ENCODE peak calls at places on chromosomes 12 and 14, in ten cellular contexts. Z, P, W, M, E, J, B, G, C and O are unnamed samples.

GRCh38 chr12:94033767-94034166 is 114.6 kb upstream of the PLXNC1 start:
- DNase-seq in Z (no peak), P (no peak), W (no peak), M (no peak), E (no peak), J (no peak), B (no peak), G (no peak), C (no peak), O (no peak)

GRCh38 chr12:115963030-115963480 is 314.4 kb downstream of the MED13L start:
- DNase-seq in Z (no peak), P (no peak), W (no peak), M (no peak), E (no peak), J (peak), B (no peak), G (no peak), C (no peak), O (no peak)

GRCh38 chr14:102125546-102125945 is 14.2 kb upstream of the WDR20 start:
- DNase-seq in Z (no peak), P (no peak), W (no peak), M (no peak), E (peak), J (no peak), B (no peak), G (no peak), C (no peak), O (no peak)

GRCh38 chr14:57712698-57713097 is 153.2 kb downstream of the SLC35F4 start:
- DNase-seq in Z (no peak), P (no peak), W (no peak), M (no peak), E (no peak), J (no peak), B (no peak), G (no peak), C (no peak), O (no peak)

GRCh38 chr14:70027785-70028428 is 148.7 kb downstream of the SMOC1 start:
- DNase-seq in Z (peak), P (peak), W (no peak), M (peak), E (peak), J (peak), B (peak), G (peak), C (peak), O (peak)

GRCh38 chr14:47674148-47674545 is 1.3 kb downstream of the MDGA2 start:
- DNase-seq in Z (peak), P (no peak), W (no peak), M (peak), E (no peak), J (no peak), B (no peak), G (no peak), C (no peak), O (peak)

GRCh38 chr12:116385486-116386217 is 108.2 kb upstream of the MED13L start:
- DNase-seq in Z (no peak), P (no peak), W (no peak), M (peak), E (no peak), J (no peak), B (no peak), G (no peak), C (no peak), O (no peak)

GRCh38 chr12:53207042-53207441 is at the start of gene ITGB7:
- DNase-seq in Z (no peak), P (no peak), W (no peak), M (no peak), E (no peak), J (no peak), B (no peak), G (no peak), C (no peak), O (no peak)

GRCh38 chr14:76780875-76781647 is 19.8 kb downstream of the VASH1 start:
- DNase-seq in Z (no peak), P (no peak), W (no peak), M (no peak), E (no peak), J (peak), B (no peak), G (no peak), C (no peak), O (no peak)

GRCh38 chr14:74417611-74418010 is 8.4 kb downstream of the SYNDIG1L start:
- DNase-seq in Z (no peak), P (no peak), W (no peak), M (no peak), E (no peak), J (no peak), B (no peak), G (no peak), C (no peak), O (no peak)

GRCh38 chr12:101698782-101699347 is 1.4 kb downstream of the CHPT1 start:
- DNase-seq in Z (no peak), P (no peak), W (no peak), M (peak), E (peak), J (peak), B (no peak), G (no peak), C (no peak), O (no peak)

GRCh38 chr14:85527006-85527405 is 2.9 kb upstream of the FLRT2 start:
- DNase-seq in Z (no peak), P (no peak), W (no peak), M (no peak), E (no peak), J (no peak), B (no peak), G (no peak), C (no peak), O (no peak)

GRCh38 chr12:60920841-60921495 is 1325.1 kb downstream of the SLC16A7 start:
- DNase-seq in Z (no peak), P (no peak), W (no peak), M (no peak), E (no peak), J (no peak), B (no peak), G (no peak), C (no peak), O (no peak)

GRCh38 chr14:64879635-64880381 is at the start of gene SPTB:
- DNase-seq in Z (peak), P (no peak), W (peak), M (peak), E (peak), J (no peak), B (no peak), G (peak), C (peak), O (peak)

GRCh38 chr14:56144176-56144575 is 26.0 kb downstream of the PELI2 start:
- DNase-seq in Z (no peak), P (no peak), W (no peak), M (no peak), E (no peak), J (no peak), B (no peak), G (no peak), C (no peak), O (no peak)

GRCh38 chr14:64394973-64395633 is 7.0 kb downstream of the MTHFD1 start:
- DNase-seq in Z (no peak), P (no peak), W (no peak), M (no peak), E (no peak), J (no peak), B (no peak), G (no peak), C (no peak), O (no peak)

GRCh38 chr12:122062832-122063690 is 15.5 kb upstream of the MLXIP start:
- DNase-seq in Z (no peak), P (no peak), W (peak), M (peak), E (peak), J (peak), B (no peak), G (peak), C (no peak), O (no peak)

GRCh38 chr12:112852810-112853209 is 54.0 kb upstream of the OAS1 start:
- DNase-seq in Z (no peak), P (peak), W (no peak), M (no peak), E (no peak), J (no peak), B (no peak), G (no peak), C (no peak), O (peak)

GRCh38 chr12:107668320-107668719 is 17.3 kb upstream of the PWP1 start:
- DNase-seq in Z (no peak), P (no peak), W (no peak), M (no peak), E (no peak), J (no peak), B (no peak), G (no peak), C (no peak), O (no peak)

GRCh38 chr12:1839956-1840550 is 19.7 kb downstream of the LRTM2 start:
- DNase-seq in Z (no peak), P (no peak), W (no peak), M (no peak), E (no peak), J (no peak), B (no peak), G (no peak), C (no peak), O (no peak)

GRCh38 chr14:93115069-93115919 is 431 bp downstream of the ITPK1 start:
- DNase-seq in Z (peak), P (peak), W (peak), M (peak), E (peak), J (peak), B (peak), G (peak), C (peak), O (peak)